ENCODE peak calls at places on chromosome 15, in nine cellular contexts. A is tibial nerve, W is A549, N is sigmoid colon, X is transverse colon, Q is esophagus muscularis mucosa, D is H1, M is SK-N-SH, T is stomach. Y is an unnamed sample.

GRCh38 chr15:40922608-40923005 is 6.5 kb upstream of the DLL4 start:
- DNase-seq in A (no peak), W (no peak), N (no peak), X (no peak), Q (no peak), D (no peak), M (no peak), T (no peak), Y (no peak)

GRCh38 chr15:48149858-48150257 is 28.2 kb downstream of the MYEF2 start:
- DNase-seq in A (no peak), W (no peak), N (no peak), X (no peak), Q (no peak), D (no peak), M (no peak), T (no peak), Y (no peak)

GRCh38 chr15:88204584-88204983 is 52.0 kb downstream of the NTRK3 start:
- DNase-seq in A (no peak), W (no peak), N (no peak), X (no peak), Q (no peak), D (no peak), M (no peak), T (no peak), Y (no peak)

GRCh38 chr15:34584996-34585395 is 1.5 kb upstream of the GOLGA8B start:
- DNase-seq in A (no peak), W (no peak), N (no peak), X (no peak), Q (no peak), D (no peak), M (no peak), T (no peak), Y (peak; percentile 55)

GRCh38 chr15:98854496-98854895 is 153.1 kb downstream of the PGPEP1L start:
- DNase-seq in A (no peak), W (no peak), N (no peak), X (no peak), Q (no peak), D (no peak), M (no peak), T (peak; percentile 57), Y (no peak)

GRCh38 chr15:50321680-50322079 is 33.3 kb downstream of the GABPB1 start:
- DNase-seq in A (no peak), W (no peak), N (no peak), X (no peak), Q (no peak), D (no peak), M (no peak), T (no peak), Y (no peak)

GRCh38 chr15:38795471-38796245 is 231.0 kb upstream of the RASGRP1 start:
- DNase-seq in A (no peak), W (no peak), N (no peak), X (no peak), Q (no peak), D (no peak), M (no peak), T (no peak), Y (no peak)

GRCh38 chr15:34993877-34994276 is 5.8 kb upstream of the ZNF770 start:
- DNase-seq in A (no peak), W (no peak), N (no peak), X (no peak), Q (no peak), D (no peak), M (no peak), T (no peak), Y (no peak)

GRCh38 chr15:101242999-101243336 is 8.9 kb downstream of the CHSY1 start:
- DNase-seq in A (no peak), W (no peak), N (no peak), X (no peak), Q (no peak), D (no peak), M (no peak), T (no peak), Y (no peak)

GRCh38 chr15:76376816-76377215 is 40.2 kb downstream of the ISL2 start:
- DNase-seq in A (no peak), W (no peak), N (no peak), X (no peak), Q (no peak), D (no peak), M (no peak), T (no peak), Y (no peak)

GRCh38 chr15:77499087-77499765 is 78.5 kb downstream of the HMG20A start:
- DNase-seq in A (no peak), W (no peak), N (no peak), X (no peak), Q (no peak), D (no peak), M (peak; percentile 36), T (no peak), Y (no peak)

GRCh38 chr15:64856429-64857145 is 14.9 kb downstream of the PLEKHO2 start:
- DNase-seq in A (peak; percentile 39), W (no peak), N (peak; percentile 83), X (no peak), Q (no peak), D (no peak), M (peak; percentile 80), T (no peak), Y (peak; percentile 33)

GRCh38 chr15:97694456-97694855 is 266.0 kb upstream of the ARRDC4 start:
- DNase-seq in A (no peak), W (no peak), N (no peak), X (no peak), Q (no peak), D (no peak), M (no peak), T (no peak), Y (no peak)

GRCh38 chr15:89389841-89390603 is 55.4 kb upstream of the POLG start:
- DNase-seq in A (no peak), W (no peak), N (no peak), X (no peak), Q (no peak), D (no peak), M (peak; percentile 83), T (no peak), Y (no peak)

GRCh38 chr15:58268746-58269145 is 130.6 kb downstream of the AQP9 start:
- DNase-seq in A (no peak), W (no peak), N (no peak), X (no peak), Q (no peak), D (no peak), M (no peak), T (no peak), Y (no peak)

GRCh38 chr15:62782100-62782791 is 260.3 kb upstream of the TPM1 start:
- DNase-seq in A (peak; percentile 78), W (peak; percentile 81), N (peak; percentile 94), X (peak; percentile 54), Q (no peak), D (no peak), M (peak; percentile 83), T (peak; percentile 86), Y (peak; percentile 67)

GRCh38 chr15:67801142-67801541 is 24.2 kb upstream of the SKOR1 start:
- DNase-seq in A (no peak), W (no peak), N (no peak), X (no peak), Q (no peak), D (no peak), M (no peak), T (no peak), Y (no peak)

GRCh38 chr15:33126559-33127290 is 67.8 kb downstream of the FMN1 start:
- DNase-seq in A (peak; percentile 71), W (peak; percentile 33), N (peak; percentile 78), X (peak; percentile 82), Q (no peak), D (no peak), M (peak; percentile 36), T (peak; percentile 67), Y (peak; percentile 57)

GRCh38 chr15:62665449-62665848 is 377.1 kb upstream of the TPM1 start:
- DNase-seq in A (no peak), W (no peak), N (no peak), X (no peak), Q (no peak), D (no peak), M (no peak), T (no peak), Y (no peak)

GRCh38 chr15:77527164-77527778 is 105.4 kb downstream of the LINGO1 start:
- DNase-seq in A (no peak), W (no peak), N (peak; percentile 53), X (no peak), Q (no peak), D (no peak), M (peak; percentile 55), T (peak; percentile 34), Y (no peak)

GRCh38 chr15:28899061-28899738 is 13.4 kb downstream of the APBA2 start:
- DNase-seq in A (no peak), W (no peak), N (peak; percentile 33), X (no peak), Q (no peak), D (no peak), M (no peak), T (no peak), Y (no peak)

GRCh38 chr15:80777836-80778620 is 1.1 kb upstream of the CEMIP start:
- DNase-seq in A (no peak), W (no peak), N (no peak), X (no peak), Q (no peak), D (no peak), M (no peak), T (no peak), Y (no peak)

GRCh38 chr15:79088426-79089205 is 2.0 kb downstream of the RASGRF1 start:
- DNase-seq in A (no peak), W (no peak), N (no peak), X (no peak), Q (no peak), D (no peak), M (no peak), T (no peak), Y (no peak)
- H3K4me1 ChIP-seq in A (no peaks in the 10 kb centered on the region), W (peaks cover 17% of the 10 kb centered on the region), N (peaks cover 27% of the 10 kb centered on the region), X (peaks cover 21% of the 10 kb centered on the region), Q (peaks cover 26% of the 10 kb centered on the region), D (peaks cover 19% of the 10 kb centered on the region), M (peaks cover 9% of the 10 kb centered on the region), T (peaks cover 13% of the 10 kb centered on the region), Y (peaks cover 27% of the 10 kb centered on the region)

GRCh38 chr15:78968539-78969271 is 23.9 kb upstream of the CTSH start:
- DNase-seq in A (no peak), W (no peak), N (no peak), X (no peak), Q (no peak), D (no peak), M (no peak), T (peak; percentile 36), Y (no peak)
- H3K27ac ChIP-seq in A (no peak overlapping the region), W (no peak overlapping the region), N (no peak overlapping the region), X (no peak overlapping the region), Q (no peak overlapping the region), D (no peak overlapping the region), M (no peak overlapping the region), T (no peak overlapping the region), Y (no peak overlapping the region)

GRCh38 chr15:74525946-74526345 is 15.1 kb upstream of the ARID3B start:
- DNase-seq in A (no peak), W (no peak), N (no peak), X (no peak), Q (no peak), D (no peak), M (no peak), T (no peak), Y (no peak)
- TF ChIP-seq EP300 in A (no peak), W (no peak), N (no peak), X (no peak), Q (no peak), D (no peak), M (peak; percentile 57), T (no peak), Y (no peak)

DNA sequence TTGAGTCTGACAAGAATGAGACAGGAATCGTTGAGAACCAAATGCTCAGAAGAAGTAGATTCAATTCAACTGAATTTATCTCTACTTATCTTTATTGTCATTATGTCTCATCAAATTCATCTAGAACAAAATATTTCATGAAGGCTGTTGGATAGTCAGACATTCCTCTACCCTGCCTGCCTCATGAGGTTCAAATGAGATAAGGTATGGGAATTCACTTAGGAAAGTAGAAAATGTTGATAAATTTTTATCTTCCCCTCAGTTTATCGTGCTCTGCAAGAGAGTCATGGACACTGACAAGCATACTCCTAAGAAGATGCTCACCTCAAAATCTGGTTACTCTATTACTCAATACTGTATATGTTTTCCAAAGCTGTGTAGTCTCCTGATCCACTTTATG is 149.7 kb upstream of the CDIN1 start:
- DNase-seq in A (no peak), W (no peak), N (no peak), X (no peak), Q (no peak), D (no peak), M (no peak), T (no peak), Y (no peak)
- H3K4me1 ChIP-seq in A (no peaks in the 10 kb centered on the region), W (peaks cover 30% of the 10 kb centered on the region), N (no peaks in the 10 kb centered on the region), X (no peaks in the 10 kb centered on the region), Q (no peaks in the 10 kb centered on the region), D (peaks cover 3% of the 10 kb centered on the region), M (peaks cover 25% of the 10 kb centered on the region), T (no peaks in the 10 kb centered on the region), Y (no peaks in the 10 kb centered on the region)

Y was measured in upper lobe of left lung.